ENCODE peak calls at places on chromosomes 11 and 22, in eight cellular contexts. M is RWPE1, K is testis, P is uterus, G is cardiac muscle cell, Q is stomach, W is lower lobe of right lung, H is gastrocnemius medialis. R is an unnamed sample.

GRCh38 chr11:128575956-128576340 is 11.4 kb downstream of the ETS1 start:
- DNase-seq in G (peak; percentile 86), K (no peak), W (no peak), Q (no peak), P (no peak), M (no peak), H (no peak), R (no peak)

GRCh38 chr11:72072348-72072747 is 8.0 kb downstream of the NUMA1 start:
- DNase-seq in P (no peak), Q (no peak), K (no peak), H (no peak), M (peak; percentile 37), G (peak; percentile 78), W (no peak), R (peak; percentile 42)

GRCh38 chr11:118058311-118059230 is 18.3 kb upstream of the TMPRSS4 start:
- DNase-seq in H (no peak), Q (no peak), M (no peak), W (no peak), P (no peak), K (no peak), G (no peak), R (no peak)

GRCh38 chr11:86803136-86803535 is 2.8 kb downstream of the PRSS23 start:
- DNase-seq in H (no peak), M (no peak), K (no peak), P (no peak), G (no peak), Q (no peak), W (no peak), R (no peak)

GRCh38 chr11:102568851-102569250 is 38.3 kb upstream of the MMP7 start:
- DNase-seq in K (no peak), H (no peak), P (no peak), Q (no peak), M (no peak), G (no peak), W (no peak), R (no peak)

GRCh38 chr11:93396356-93396755 is 65.8 kb downstream of the DEUP1 start:
- DNase-seq in P (no peak), Q (no peak), H (no peak), G (no peak), M (no peak), K (no peak), W (no peak), R (no peak)

GRCh38 chr11:118126082-118126838 is 26.4 kb downstream of the SCN4B start:
- DNase-seq in W (no peak), M (peak; percentile 34), Q (no peak), G (no peak), K (no peak), H (no peak), P (no peak), R (no peak)

GRCh38 chr22:41397143-41397811 is 15.5 kb downstream of the TEF start:
- DNase-seq in M (no peak), G (no peak), Q (no peak), K (no peak), W (no peak), P (no peak), H (no peak), R (no peak)

GRCh38 chr11:45366839-45367238 is 80.7 kb upstream of the SYT13 start:
- DNase-seq in W (no peak), G (no peak), K (no peak), Q (no peak), H (no peak), M (no peak), P (no peak), R (no peak)
- TF ChIP-seq CTCF in W (no peak), G (no peak), K (no peak), Q (no peak), H (no peak), M (no peak), P (no peak), R (no peak)

GRCh38 chr22:39430576-39431150 is 26.1 kb upstream of the MGAT3 start:
- DNase-seq in H (no peak), W (no peak), Q (no peak), P (no peak), M (no peak), G (no peak), K (no peak), R (no peak)
- H3K27ac ChIP-seq in H (peak overlapping the region; percentile 93), W (peak overlapping the region; percentile 85), Q (peak overlapping the region; percentile 81), P (peak overlapping the region; percentile 80), M (peak overlapping the region; percentile 31), G (no peak overlapping the region), K (no peak overlapping the region), R (no peak overlapping the region)

GRCh38 chr22:44305888-44306287 is 6.9 kb downstream of the SHISAL1 start:
- DNase-seq in K (peak; percentile 69), Q (no peak), G (no peak), P (peak; percentile 90), W (no peak), M (no peak), H (no peak), R (no peak)

GRCh38 chr22:44305455-44305854 is 7.3 kb downstream of the SHISAL1 start:
- DNase-seq in K (no peak), M (no peak), P (peak; percentile 52), G (no peak), Q (no peak), W (no peak), H (no peak), R (no peak)

GRCh38 chr22:44304906-44305305 is 7.8 kb downstream of the SHISAL1 start:
- DNase-seq in H (no peak), K (no peak), M (no peak), G (no peak), P (no peak), W (no peak), Q (no peak), R (no peak)

GRCh38 chr22:44307509-44308169 is 5.1 kb downstream of the SHISAL1 start:
- DNase-seq in W (no peak), K (peak; percentile 75), Q (no peak), M (no peak), H (no peak), P (peak; percentile 82), G (no peak), R (no peak)

GRCh38 chr22:44304354-44304753 is 8.4 kb downstream of the SHISAL1 start:
- DNase-seq in Q (no peak), K (no peak), G (peak; percentile 18), M (no peak), W (no peak), H (no peak), P (peak; percentile 75), R (no peak)
- TF ChIP-seq CTCF in Q (no peak), K (no peak), G (no peak), M (no peak), W (no peak), H (no peak), P (no peak), R (no peak)

DNA sequence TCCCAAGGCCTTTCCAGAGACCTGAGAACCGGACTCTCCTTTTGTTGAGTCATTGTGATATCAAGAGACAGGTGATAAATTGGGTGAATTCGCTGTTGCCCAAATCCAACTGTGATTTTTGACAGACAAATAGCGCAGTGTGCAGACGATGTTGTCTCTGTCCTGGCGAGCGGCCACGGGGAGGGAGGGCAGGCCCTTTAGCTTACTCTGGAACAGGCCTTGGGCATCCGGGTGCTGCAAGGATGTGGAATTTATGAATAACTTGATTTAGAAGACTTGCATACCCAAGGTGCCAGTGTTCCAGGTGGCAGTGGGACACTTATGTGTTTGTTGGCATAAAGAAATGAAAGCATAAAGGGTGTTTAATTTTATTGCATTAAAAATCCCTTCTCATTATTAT is 9.2 kb downstream of the LDLRAD3 start:
- DNase-seq in M (no peak), P (no peak), W (no peak), Q (no peak), K (peak; percentile 53), H (no peak), G (no peak), R (no peak)
- H3K27ac ChIP-seq in M (peak overlapping the region; percentile 48), P (no peak overlapping the region), W (no peak overlapping the region), Q (no peak overlapping the region), K (no peak overlapping the region), H (no peak overlapping the region), G (no peak overlapping the region), R (no peak overlapping the region)

DNA sequence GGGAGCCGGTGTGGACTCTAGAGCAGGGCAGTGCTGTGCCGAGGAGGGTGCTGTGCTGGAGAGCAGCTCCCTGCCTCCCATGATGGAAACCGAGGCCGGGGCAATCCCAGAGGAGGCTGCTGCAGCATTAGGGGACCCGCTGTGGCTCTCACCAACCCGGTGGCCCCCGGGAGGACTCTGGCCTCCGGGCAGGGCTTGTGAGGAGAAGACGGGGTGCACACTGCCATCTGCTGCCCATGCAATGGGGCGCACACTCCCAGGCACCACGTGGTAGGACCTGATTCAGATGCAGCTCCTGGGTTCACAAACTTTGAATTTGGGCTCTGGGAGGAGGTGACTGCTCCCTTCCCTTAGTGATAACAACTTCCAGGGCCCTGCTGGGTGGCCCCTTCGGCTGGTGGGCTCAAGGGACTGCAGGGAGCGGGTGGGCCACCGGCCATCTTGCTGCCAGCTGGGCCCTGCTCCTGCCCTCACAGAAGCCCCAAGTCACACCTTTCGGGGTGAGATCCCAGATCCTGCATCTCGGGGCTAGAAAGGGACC is 93.8 kb upstream of the FGF3 start:
- DNase-seq in W (peak; percentile 41), Q (no peak), H (no peak), P (peak; percentile 9), G (no peak), M (no peak), K (peak; percentile 26), R (no peak)
- TF ChIP-seq CTCF in W (peak; percentile 15), Q (no peak), H (no peak), P (no peak), G (peak; percentile 25), M (peak; percentile 34), K (no peak), R (peak; percentile 39)

R was measured in AG04450.